ENCODE peak calls at places on chromosomes 4 and X, in eight cellular contexts. One of them, this sample, is unnamed.

GRCh38 chr4:65311120-65311519 is 359.2 kb downstream of the EPHA5 start:
- DNase-seq in GM12891: no peak
- DNase-seq in tibial artery: no peak
- DNase-seq in H9: no peak
- DNase-seq in NCI-H2227 treated with DMSO at 0.1 percent for 48 hours: no peak
- DNase-seq in foreskin melanocyte: peak
- DNase-seq in PC-3: no peak
- DNase-seq in NCI-H460: no peak
- DNase-seq in this sample: no peak

GRCh38 chrX:13283968-13284914 is 35.6 kb downstream of the ATXN3L start:
- DNase-seq in GM12891: no peak
- DNase-seq in tibial artery: no peak
- DNase-seq in H9: peak
- DNase-seq in NCI-H2227 treated with DMSO at 0.1 percent for 48 hours: peak
- DNase-seq in foreskin melanocyte: no peak
- DNase-seq in PC-3: peak
- DNase-seq in NCI-H460: no peak
- DNase-seq in this sample: peak

GRCh38 chr4:75118739-75119138 is 185.8 kb downstream of the PARM1 start:
- DNase-seq in GM12891: no peak
- DNase-seq in tibial artery: no peak
- DNase-seq in H9: no peak
- DNase-seq in NCI-H2227 treated with DMSO at 0.1 percent for 48 hours: no peak
- DNase-seq in foreskin melanocyte: no peak
- DNase-seq in PC-3: no peak
- DNase-seq in NCI-H460: no peak
- DNase-seq in this sample: no peak

GRCh38 chr4:88054909-88055308 is 47.5 kb downstream of the PKD2 start:
- DNase-seq in GM12891: no peak
- DNase-seq in tibial artery: no peak
- DNase-seq in H9: peak
- DNase-seq in NCI-H2227 treated with DMSO at 0.1 percent for 48 hours: no peak
- DNase-seq in foreskin melanocyte: peak
- DNase-seq in PC-3: peak
- DNase-seq in NCI-H460: peak
- DNase-seq in this sample: no peak

GRCh38 chrX:18228069-18228468 is 7.4 kb upstream of the BEND2 start:
- DNase-seq in GM12891: no peak
- DNase-seq in tibial artery: no peak
- DNase-seq in H9: no peak
- DNase-seq in NCI-H2227 treated with DMSO at 0.1 percent for 48 hours: no peak
- DNase-seq in foreskin melanocyte: no peak
- DNase-seq in PC-3: no peak
- DNase-seq in NCI-H460: no peak
- DNase-seq in this sample: no peak

GRCh38 chrX:34918856-34919255 is 23.7 kb upstream of the FAM47B start:
- DNase-seq in GM12891: no peak
- DNase-seq in tibial artery: no peak
- DNase-seq in H9: peak
- DNase-seq in NCI-H2227 treated with DMSO at 0.1 percent for 48 hours: no peak
- DNase-seq in foreskin melanocyte: no peak
- DNase-seq in PC-3: peak
- DNase-seq in NCI-H460: peak
- DNase-seq in this sample: no peak

GRCh38 chr4:102263024-102263787 is 82.1 kb downstream of the SLC39A8 start:
- DNase-seq in GM12891: no peak
- DNase-seq in tibial artery: no peak
- DNase-seq in H9: no peak
- DNase-seq in NCI-H2227 treated with DMSO at 0.1 percent for 48 hours: peak
- DNase-seq in foreskin melanocyte: peak
- DNase-seq in PC-3: peak
- DNase-seq in NCI-H460: peak
- DNase-seq in this sample: no peak

GRCh38 chr4:25020240-25020639 is 10.5 kb downstream of the LGI2 start:
- DNase-seq in GM12891: no peak
- DNase-seq in tibial artery: no peak
- DNase-seq in H9: no peak
- DNase-seq in NCI-H2227 treated with DMSO at 0.1 percent for 48 hours: no peak
- DNase-seq in foreskin melanocyte: no peak
- DNase-seq in PC-3: peak
- DNase-seq in NCI-H460: peak
- DNase-seq in this sample: no peak

GRCh38 chr4:128810331-128810870 is 901 bp downstream of the JADE1 start:
- DNase-seq in GM12891: no peak
- DNase-seq in tibial artery: peak
- DNase-seq in H9: no peak
- DNase-seq in NCI-H2227 treated with DMSO at 0.1 percent for 48 hours: peak
- DNase-seq in foreskin melanocyte: no peak
- DNase-seq in PC-3: peak
- DNase-seq in NCI-H460: no peak
- DNase-seq in this sample: peak

GRCh38 chr4:1453731-1454130 is 47.5 kb upstream of the NKX1-1 start:
- DNase-seq in GM12891: no peak
- DNase-seq in tibial artery: no peak
- DNase-seq in H9: no peak
- DNase-seq in NCI-H2227 treated with DMSO at 0.1 percent for 48 hours: no peak
- DNase-seq in foreskin melanocyte: no peak
- DNase-seq in PC-3: no peak
- DNase-seq in NCI-H460: no peak
- DNase-seq in this sample: no peak

GRCh38 chr4:21645776-21646175 is 302.8 kb downstream of the KCNIP4 start:
- DNase-seq in GM12891: no peak
- DNase-seq in tibial artery: no peak
- DNase-seq in H9: no peak
- DNase-seq in NCI-H2227 treated with DMSO at 0.1 percent for 48 hours: no peak
- DNase-seq in foreskin melanocyte: no peak
- DNase-seq in PC-3: no peak
- DNase-seq in NCI-H460: no peak
- DNase-seq in this sample: no peak

GRCh38 chr4:4752025-4752424 is 107.4 kb upstream of the MSX1 start:
- DNase-seq in GM12891: no peak
- DNase-seq in tibial artery: no peak
- DNase-seq in H9: no peak
- DNase-seq in NCI-H2227 treated with DMSO at 0.1 percent for 48 hours: no peak
- DNase-seq in foreskin melanocyte: no peak
- DNase-seq in PC-3: no peak
- DNase-seq in NCI-H460: no peak
- DNase-seq in this sample: peak

GRCh38 chr4:29423836-29424721 is 1296.1 kb upstream of the PCDH7 start:
- DNase-seq in GM12891: no peak
- DNase-seq in tibial artery: no peak
- DNase-seq in H9: no peak
- DNase-seq in NCI-H2227 treated with DMSO at 0.1 percent for 48 hours: no peak
- DNase-seq in foreskin melanocyte: peak
- DNase-seq in PC-3: peak
- DNase-seq in NCI-H460: peak
- DNase-seq in this sample: no peak

GRCh38 chr4:8144359-8144758 is 14.3 kb downstream of the ABLIM2 start:
- DNase-seq in GM12891: no peak
- DNase-seq in tibial artery: no peak
- DNase-seq in H9: peak
- DNase-seq in NCI-H2227 treated with DMSO at 0.1 percent for 48 hours: peak
- DNase-seq in foreskin melanocyte: no peak
- DNase-seq in PC-3: no peak
- DNase-seq in NCI-H460: no peak
- DNase-seq in this sample: no peak

GRCh38 chr4:4284827-4285618 is 4.9 kb downstream of the LYAR start:
- DNase-seq in GM12891: no peak
- DNase-seq in tibial artery: no peak
- DNase-seq in H9: no peak
- DNase-seq in NCI-H2227 treated with DMSO at 0.1 percent for 48 hours: no peak
- DNase-seq in foreskin melanocyte: no peak
- DNase-seq in PC-3: peak
- DNase-seq in NCI-H460: no peak
- DNase-seq in this sample: no peak

This sample was measured in lower leg skin.